ENCODE peak calls at places on chromosomes 6 and 20, in five cellular contexts. One of them, this sample, is unnamed.

GRCh38 chr20:32968833-32969241 is 35.4 kb downstream of the SUN5 start:
- DNase-seq in omental fat pad: no peak
- DNase-seq in NCI-H748 treated with DMSO at 0.1 percent for 48 hours: no peak
- DNase-seq in stimulated activated CD4-positive, alpha-beta T cell treated with anti-CD3 and anti-CD28 coated beads, Interleukin-2, amount 100 ng/mL, for 48 hours: no peak
- DNase-seq in HTR-8/SVneo: no peak
- DNase-seq in this sample: no peak

GRCh38 chr6:18632670-18633410 is 245.7 kb downstream of the RNF144B start:
- DNase-seq in HTR-8/SVneo: peak
- DNase-seq in NCI-H748 treated with DMSO at 0.1 percent for 48 hours: no peak
- DNase-seq in stimulated activated CD4-positive, alpha-beta T cell treated with anti-CD3 and anti-CD28 coated beads, Interleukin-2, amount 100 ng/mL, for 48 hours: no peak
- DNase-seq in omental fat pad: no peak
- DNase-seq in this sample: no peak

GRCh38 chr20:62616728-62617621 is 25.3 kb upstream of the SLCO4A1 start:
- DNase-seq in HTR-8/SVneo: peak
- DNase-seq in omental fat pad: peak
- DNase-seq in stimulated activated CD4-positive, alpha-beta T cell treated with anti-CD3 and anti-CD28 coated beads, Interleukin-2, amount 100 ng/mL, for 48 hours: peak
- DNase-seq in NCI-H748 treated with DMSO at 0.1 percent for 48 hours: peak
- DNase-seq in this sample: peak

GRCh38 chr6:107652526-107653182 is 162.7 kb downstream of the SOBP start:
- DNase-seq in omental fat pad: no peak
- DNase-seq in NCI-H748 treated with DMSO at 0.1 percent for 48 hours: no peak
- DNase-seq in stimulated activated CD4-positive, alpha-beta T cell treated with anti-CD3 and anti-CD28 coated beads, Interleukin-2, amount 100 ng/mL, for 48 hours: no peak
- DNase-seq in HTR-8/SVneo: no peak
- DNase-seq in this sample: no peak

GRCh38 chr6:146857180-146857959 is 258.6 kb downstream of the ADGB start:
- DNase-seq in HTR-8/SVneo: peak
- DNase-seq in stimulated activated CD4-positive, alpha-beta T cell treated with anti-CD3 and anti-CD28 coated beads, Interleukin-2, amount 100 ng/mL, for 48 hours: peak
- DNase-seq in omental fat pad: peak
- DNase-seq in NCI-H748 treated with DMSO at 0.1 percent for 48 hours: peak
- DNase-seq in this sample: peak

GRCh38 chr6:43089874-43090556 is 13.9 kb downstream of the PTK7 start:
- DNase-seq in stimulated activated CD4-positive, alpha-beta T cell treated with anti-CD3 and anti-CD28 coated beads, Interleukin-2, amount 100 ng/mL, for 48 hours: no peak
- DNase-seq in NCI-H748 treated with DMSO at 0.1 percent for 48 hours: no peak
- DNase-seq in omental fat pad: no peak
- DNase-seq in HTR-8/SVneo: no peak
- DNase-seq in this sample: no peak

GRCh38 chr6:7827142-7827541 is 83.4 kb downstream of the TXNDC5 start:
- DNase-seq in omental fat pad: no peak
- DNase-seq in stimulated activated CD4-positive, alpha-beta T cell treated with anti-CD3 and anti-CD28 coated beads, Interleukin-2, amount 100 ng/mL, for 48 hours: no peak
- DNase-seq in NCI-H748 treated with DMSO at 0.1 percent for 48 hours: no peak
- DNase-seq in HTR-8/SVneo: no peak
- DNase-seq in this sample: no peak

GRCh38 chr20:13340088-13340487 is 119.0 kb downstream of the ISM1 start:
- DNase-seq in omental fat pad: no peak
- DNase-seq in NCI-H748 treated with DMSO at 0.1 percent for 48 hours: no peak
- DNase-seq in stimulated activated CD4-positive, alpha-beta T cell treated with anti-CD3 and anti-CD28 coated beads, Interleukin-2, amount 100 ng/mL, for 48 hours: no peak
- DNase-seq in HTR-8/SVneo: no peak
- DNase-seq in this sample: no peak

GRCh38 chr6:17045581-17046322 is 56.1 kb upstream of the STMND1 start:
- DNase-seq in NCI-H748 treated with DMSO at 0.1 percent for 48 hours: no peak
- DNase-seq in stimulated activated CD4-positive, alpha-beta T cell treated with anti-CD3 and anti-CD28 coated beads, Interleukin-2, amount 100 ng/mL, for 48 hours: no peak
- DNase-seq in omental fat pad: no peak
- DNase-seq in HTR-8/SVneo: no peak
- DNase-seq in this sample: no peak

GRCh38 chr20:18046535-18046934 is 11.2 kb downstream of the OVOL2 start:
- DNase-seq in stimulated activated CD4-positive, alpha-beta T cell treated with anti-CD3 and anti-CD28 coated beads, Interleukin-2, amount 100 ng/mL, for 48 hours: no peak
- DNase-seq in NCI-H748 treated with DMSO at 0.1 percent for 48 hours: no peak
- DNase-seq in omental fat pad: no peak
- DNase-seq in HTR-8/SVneo: no peak
- DNase-seq in this sample: no peak

GRCh38 chr20:61218886-61219480 is 33.1 kb upstream of the CDH4 start:
- DNase-seq in stimulated activated CD4-positive, alpha-beta T cell treated with anti-CD3 and anti-CD28 coated beads, Interleukin-2, amount 100 ng/mL, for 48 hours: no peak
- DNase-seq in NCI-H748 treated with DMSO at 0.1 percent for 48 hours: no peak
- DNase-seq in omental fat pad: no peak
- DNase-seq in HTR-8/SVneo: no peak
- DNase-seq in this sample: no peak

GRCh38 chr6:15588966-15589634 is 73.7 kb downstream of the DTNBP1 start:
- DNase-seq in omental fat pad: no peak
- DNase-seq in stimulated activated CD4-positive, alpha-beta T cell treated with anti-CD3 and anti-CD28 coated beads, Interleukin-2, amount 100 ng/mL, for 48 hours: peak
- DNase-seq in HTR-8/SVneo: no peak
- DNase-seq in NCI-H748 treated with DMSO at 0.1 percent for 48 hours: no peak
- DNase-seq in this sample: no peak

GRCh38 chr6:4460595-4461475 is 315.4 kb upstream of the CDYL start:
- DNase-seq in omental fat pad: no peak
- DNase-seq in HTR-8/SVneo: no peak
- DNase-seq in stimulated activated CD4-positive, alpha-beta T cell treated with anti-CD3 and anti-CD28 coated beads, Interleukin-2, amount 100 ng/mL, for 48 hours: no peak
- DNase-seq in NCI-H748 treated with DMSO at 0.1 percent for 48 hours: no peak
- DNase-seq in this sample: no peak

GRCh38 chr6:105667061-105667460 is 264.2 kb upstream of the PREP start:
- DNase-seq in stimulated activated CD4-positive, alpha-beta T cell treated with anti-CD3 and anti-CD28 coated beads, Interleukin-2, amount 100 ng/mL, for 48 hours: no peak
- DNase-seq in omental fat pad: no peak
- DNase-seq in HTR-8/SVneo: no peak
- DNase-seq in NCI-H748 treated with DMSO at 0.1 percent for 48 hours: no peak
- DNase-seq in this sample: no peak

GRCh38 chr20:44660506-44660905 is 9.0 kb upstream of the ADA start:
- DNase-seq in NCI-H748 treated with DMSO at 0.1 percent for 48 hours: no peak
- DNase-seq in omental fat pad: no peak
- DNase-seq in stimulated activated CD4-positive, alpha-beta T cell treated with anti-CD3 and anti-CD28 coated beads, Interleukin-2, amount 100 ng/mL, for 48 hours: no peak
- DNase-seq in HTR-8/SVneo: no peak
- DNase-seq in this sample: no peak

This sample was measured in NCI-H1105 treated with DMSO at 0.1 percent for 48 hours.